ENCODE peak calls at places on chromosomes 12 and 14, in nine cellular contexts. K is astrocyte of the spinal cord, Q is AG10803, N is K562, R is tibial artery, U is transverse colon, I is mucosa of descending colon, S is fibroblast of lung, P is cardiac fibroblast. G is an unnamed sample.

GRCh38 chr14:61526405-61527312 is 168.7 kb upstream of the HIF1A start:
- DNase-seq in U (no peak), R (no peak), P (no peak), Q (no peak), I (no peak), S (no peak), N (no peak), K (no peak), G (no peak)

GRCh38 chr14:54291491-54292191 is 105.2 kb upstream of the CDKN3 start:
- DNase-seq in R (no peak), S (peak; percentile 61), P (peak; percentile 18), K (peak; percentile 29), N (no peak), U (no peak), I (no peak), Q (peak; percentile 8), G (no peak)

GRCh38 chr14:51327376-51327775 is 87.3 kb downstream of the TMX1 start:
- DNase-seq in U (no peak), P (peak; percentile 47), K (no peak), R (no peak), N (no peak), S (peak; percentile 42), Q (peak; percentile 78), I (no peak), G (no peak)

GRCh38 chr12:111450676-111451075 is 45.0 kb downstream of the SH2B3 start:
- DNase-seq in N (no peak), I (peak; percentile 37), Q (no peak), P (no peak), U (no peak), K (no peak), S (no peak), R (no peak), G (peak; percentile 8)

GRCh38 chr12:16939871-16940306 is 333.9 kb upstream of the LMO3 start:
- DNase-seq in R (no peak), N (peak; percentile 29), I (peak; percentile 49), U (peak; percentile 63), Q (peak; percentile 42), K (peak; percentile 60), S (peak; percentile 76), P (peak; percentile 82), G (no peak)

GRCh38 chr12:55934343-55934742 is 3.4 kb downstream of the DGKA start:
- DNase-seq in P (peak; percentile 66), N (no peak), R (no peak), U (no peak), I (no peak), S (no peak), K (no peak), Q (peak; percentile 55), G (no peak)

GRCh38 chr12:67621112-67621511 is 27.4 kb upstream of the DYRK2 start:
- DNase-seq in S (no peak), I (no peak), R (no peak), U (no peak), N (no peak), Q (no peak), K (no peak), P (no peak), G (peak; percentile 12)

GRCh38 chr12:90027041-90027440 is 318.4 kb upstream of the ATP2B1 start:
- DNase-seq in S (no peak), N (no peak), R (no peak), I (no peak), Q (no peak), U (no peak), P (no peak), K (no peak), G (no peak)

GRCh38 chr12:113757223-113758002 is 208.7 kb downstream of the RBM19 start:
- DNase-seq in P (no peak), K (no peak), N (no peak), U (no peak), S (no peak), I (no peak), R (no peak), Q (no peak), G (no peak)

GRCh38 chr12:2339022-2339431 is 286.2 kb downstream of the CACNA1C start:
- DNase-seq in S (peak; percentile 92), I (no peak), U (peak; percentile 37), K (peak; percentile 82), P (peak; percentile 88), R (no peak), N (no peak), Q (peak; percentile 63), G (peak; percentile 89)

GRCh38 chr12:15196678-15197267 is 24.4 kb downstream of the RERG start:
- DNase-seq in S (no peak), I (no peak), K (no peak), U (no peak), Q (no peak), N (no peak), R (no peak), P (no peak), G (no peak)

GRCh38 chr12:12922191-12922616 is 29.8 kb downstream of the GPRC5D start:
- DNase-seq in P (peak; percentile 95), U (no peak), S (peak; percentile 57), R (peak; percentile 79), K (no peak), Q (peak; percentile 48), I (no peak), N (no peak), G (peak; percentile 72)

GRCh38 chr14:25526290-25526689 is 476.3 kb upstream of the STXBP6 start:
- DNase-seq in U (no peak), I (no peak), Q (no peak), P (no peak), R (no peak), S (no peak), K (no peak), N (no peak), G (no peak)

GRCh38 chr14:64118892-64119291 is 175.3 kb downstream of the ESR2 start:
- DNase-seq in R (no peak), I (no peak), K (no peak), S (no peak), Q (no peak), P (no peak), U (no peak), N (no peak), G (no peak)

GRCh38 chr14:95660550-95661515 is 25.4 kb upstream of the TCL1B start:
- DNase-seq in R (no peak), K (no peak), I (no peak), Q (no peak), P (no peak), N (no peak), S (no peak), U (no peak), G (no peak)

GRCh38 chr12:100858658-100859057 is 64.1 kb downstream of the ANO4 start:
- DNase-seq in N (no peak), U (no peak), P (peak; percentile 23), S (peak; percentile 69), Q (peak; percentile 75), I (no peak), K (peak; percentile 4), R (no peak), G (peak; percentile 36)

DNA sequence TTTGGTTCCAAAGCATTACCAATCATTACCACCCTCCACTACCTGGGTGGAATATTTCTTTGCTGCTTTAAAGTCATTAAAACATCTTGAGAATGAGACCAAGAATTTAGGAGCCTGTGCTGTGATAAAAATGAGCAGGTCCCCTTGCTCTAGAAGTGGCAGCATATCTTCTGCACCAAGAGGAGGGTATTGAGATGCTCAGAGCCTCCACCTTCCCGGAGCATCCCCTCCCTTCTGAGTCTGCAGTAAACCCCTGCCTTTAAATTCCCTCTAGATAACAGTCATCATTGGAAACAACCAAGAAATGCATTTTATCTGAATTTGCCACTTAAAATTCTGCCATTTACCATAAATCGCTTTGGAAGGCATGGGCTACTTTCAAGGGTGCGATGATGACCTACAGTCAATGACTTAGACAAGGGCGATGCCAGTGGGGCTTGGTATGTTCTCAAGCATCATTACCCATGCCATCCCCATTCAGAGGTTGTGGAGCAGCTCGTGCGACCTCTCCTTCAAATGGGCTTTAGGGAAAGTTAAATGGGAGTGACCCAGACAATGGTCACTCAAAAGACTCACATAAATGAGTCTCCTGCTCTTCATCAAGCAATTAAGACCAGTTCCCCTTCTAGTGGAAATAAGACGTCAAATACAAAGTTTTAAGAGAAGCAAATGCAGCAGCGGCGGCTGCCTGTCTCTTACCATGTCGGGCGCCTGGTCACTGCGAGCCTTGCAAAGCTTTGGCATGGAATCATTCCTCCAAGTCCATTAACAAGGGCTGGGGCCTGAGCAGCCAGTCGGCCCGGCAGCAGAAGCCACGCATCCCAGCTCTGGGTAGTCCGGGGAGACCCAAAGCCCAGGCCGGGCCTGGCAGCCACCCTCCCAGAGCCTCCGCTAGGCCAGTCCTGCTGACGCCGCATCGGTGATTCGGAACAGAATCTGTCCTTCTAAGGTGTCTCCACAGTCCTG is 334.5 kb downstream of the TMEM121 start:
- DNase-seq in I (peak; percentile 50), P (no peak), Q (no peak), N (no peak), U (peak; percentile 14), K (no peak), S (no peak), R (peak; percentile 11), G (no peak)
- H3K4me3 ChIP-seq in I (no peak overlapping the region), P (no peak overlapping the region), Q (no peak overlapping the region), N (no peak overlapping the region), U (no peak overlapping the region), K (no peak overlapping the region), S (no peak overlapping the region), R (no peak overlapping the region), G (no peak overlapping the region)

DNA sequence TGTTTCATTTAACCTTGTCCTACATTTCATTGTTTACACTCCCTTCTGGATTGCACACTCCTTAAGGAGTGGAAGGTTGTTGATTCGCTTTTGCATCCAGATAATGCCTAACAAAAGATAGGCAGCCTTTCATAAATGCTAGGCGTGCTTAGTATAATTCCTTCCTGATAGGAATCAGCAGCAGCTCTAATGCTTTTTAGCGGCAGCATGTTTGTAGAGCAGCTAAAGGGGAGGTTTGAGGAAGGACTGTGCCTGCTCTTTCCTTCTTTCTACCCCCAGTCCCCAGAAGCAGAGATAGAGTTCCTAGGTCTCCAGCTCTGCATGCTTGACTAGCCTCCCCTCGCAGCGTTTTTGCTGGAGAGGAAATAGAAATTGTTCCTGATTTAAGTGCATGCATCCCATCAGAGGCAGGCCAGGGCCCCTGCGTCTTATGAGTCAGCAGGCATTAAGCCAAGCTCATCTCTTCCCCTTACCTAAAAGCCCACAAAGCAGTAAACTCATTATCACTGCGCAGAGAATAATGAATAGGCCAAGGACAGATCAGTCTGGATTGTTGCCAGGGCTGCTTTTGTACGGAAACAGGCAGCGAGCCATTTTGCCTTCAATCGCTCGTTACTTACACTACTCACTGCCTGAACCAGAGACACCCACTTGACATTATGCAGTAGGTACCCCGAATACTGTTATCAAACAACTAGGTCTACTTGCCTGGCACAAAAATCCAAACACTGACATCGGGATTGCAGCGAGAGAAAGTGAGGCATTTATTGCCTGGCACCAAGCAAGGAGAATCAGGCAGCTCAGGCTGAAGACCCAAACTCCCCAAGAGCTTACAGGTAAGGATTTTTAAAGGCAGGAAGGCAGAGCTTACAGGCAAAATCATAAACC is 14.1 kb upstream of the TBPL2 start:
- DNase-seq in R (peak; percentile 33), N (peak; percentile 61), P (peak; percentile 70), U (peak; percentile 68), Q (peak; percentile 52), K (peak; percentile 85), I (peak; percentile 58), S (peak; percentile 89), G (peak; percentile 53)
- H3K4me3 ChIP-seq in R (no peak overlapping the region), N (no peak overlapping the region), P (no peak overlapping the region), U (no peak overlapping the region), Q (no peak overlapping the region), K (no peak overlapping the region), I (no peak overlapping the region), S (no peak overlapping the region), G (no peak overlapping the region)

GRCh38 chr12:42118136-42118879 is 26.4 kb downstream of the GXYLT1 start:
- DNase-seq in U (no peak), K (peak; percentile 28), S (peak; percentile 70), Q (no peak), P (peak; percentile 42), I (no peak), R (no peak), N (no peak), G (no peak)
- H3K4me3 ChIP-seq in U (no peak overlapping the region), K (no peak overlapping the region), S (no peak overlapping the region), Q (no peak overlapping the region), P (no peak overlapping the region), I (no peak overlapping the region), R (no peak overlapping the region), N (no peak overlapping the region), G (no peak overlapping the region)

GRCh38 chr12:9908350-9908749 is 23.8 kb downstream of the CLEC2A start:
- DNase-seq in Q (no peak), U (no peak), N (no peak), S (no peak), I (no peak), P (no peak), K (no peak), R (no peak), G (no peak)
- H3K4me3 ChIP-seq in Q (no peak overlapping the region), U (no peak overlapping the region), N (no peak overlapping the region), S (no peak overlapping the region), I (no peak overlapping the region), P (no peak overlapping the region), K (no peak overlapping the region), R (no peak overlapping the region), G (no peak overlapping the region)